ENCODE peak calls at places on chromosome 10, in five cellular contexts. S, R, C, D and N are unnamed samples.

GRCh38 chr10:20040012-20040411 is 223.8 kb downstream of the PLXDC2 start:
- DNase-seq in S (no peak), R (no peak), C (no peak), D (no peak), N (no peak)

GRCh38 chr10:52334595-52334994 is 20.5 kb downstream of the DKK1 start:
- DNase-seq in S (no peak), R (no peak), C (no peak), D (no peak), N (peak)

GRCh38 chr10:61744469-61744868 is 81.7 kb downstream of the CABCOCO1 start:
- DNase-seq in S (no peak), R (no peak), C (no peak), D (no peak), N (no peak)

GRCh38 chr10:119680668-119681070 is 29.5 kb downstream of the BAG3 start:
- DNase-seq in S (no peak), R (no peak), C (no peak), D (no peak), N (peak)

GRCh38 chr10:98030093-98030821 is at the start of gene CRTAC1:
- DNase-seq in S (no peak), R (no peak), C (no peak), D (peak), N (no peak)

GRCh38 chr10:11064832-11065231 is 47.2 kb downstream of the CELF2 start:
- DNase-seq in S (no peak), R (no peak), C (no peak), D (no peak), N (no peak)

GRCh38 chr10:103888113-103888841 is 29.7 kb downstream of the STN1 start:
- DNase-seq in S (peak), R (peak), C (no peak), D (peak), N (peak)

GRCh38 chr10:178208-178607 is 43.0 kb downstream of the ZMYND11 start:
- DNase-seq in S (no peak), R (peak), C (no peak), D (no peak), N (peak)

GRCh38 chr10:4943821-4944220 is 19.4 kb upstream of the AKR1C1 start:
- DNase-seq in S (no peak), R (no peak), C (no peak), D (no peak), N (no peak)

GRCh38 chr10:9825491-9826018 is 1192.1 kb upstream of the CELF2 start:
- DNase-seq in S (no peak), R (no peak), C (no peak), D (peak), N (no peak)

GRCh38 chr10:67818323-67818722 is 19.7 kb downstream of the DNAJC12 start:
- DNase-seq in S (no peak), R (peak), C (no peak), D (no peak), N (peak)

GRCh38 chr10:91797077-91797690 is 1.0 kb upstream of the TNKS2 start:
- DNase-seq in S (no peak), R (no peak), C (no peak), D (no peak), N (peak)

GRCh38 chr10:77467422-77467963 is 170.1 kb downstream of the KCNMA1 start:
- DNase-seq in S (no peak), R (no peak), C (no peak), D (no peak), N (no peak)